ENCODE peak calls at places on chromosomes 7 and 10, in eight cellular contexts. C is heart left ventricle, D is sigmoid colon, H is GM23248, W is Peyer's patch, S is uterus, R is OCI-LY7, E is psoas muscle. Q is an unnamed sample.

GRCh38 chr7:101880536-101881443 is 63.4 kb downstream of the CUX1 start:
- DNase-seq in S (peak), D (no peak), C (no peak), H (peak), W (no peak), E (no peak), R (no peak), Q (no peak)

GRCh38 chr10:48603421-48604038 is 1.3 kb downstream of the ARHGAP22 start:
- DNase-seq in C (no peak), S (no peak), R (no peak), E (no peak), H (peak), W (no peak), D (peak), Q (no peak)

GRCh38 chr10:75451927-75452326 is 20.5 kb downstream of the LRMDA start:
- DNase-seq in E (no peak), S (no peak), R (no peak), C (no peak), D (no peak), H (no peak), W (no peak), Q (no peak)

GRCh38 chr7:27184342-27185012 is 555 bp downstream of the HOXA11 start:
- DNase-seq in W (no peak), E (no peak), D (peak), S (peak), C (no peak), H (peak), R (no peak), Q (no peak)

GRCh38 chr10:29379208-29379607 is 90.3 kb downstream of the LYZL1 start:
- DNase-seq in D (no peak), W (no peak), H (no peak), R (no peak), E (no peak), C (no peak), S (no peak), Q (no peak)

GRCh38 chr10:78626471-78626870 is 442.3 kb upstream of the ZMIZ1 start:
- DNase-seq in W (no peak), C (no peak), R (no peak), D (no peak), E (no peak), S (no peak), H (no peak), Q (no peak)

GRCh38 chr10:127872871-127873600 is 19.7 kb downstream of the CLRN3 start:
- DNase-seq in H (no peak), D (no peak), E (no peak), C (no peak), R (no peak), W (peak), S (no peak), Q (no peak)

GRCh38 chr10:122149138-122149606 is 121.9 kb upstream of the BTBD16 start:
- DNase-seq in W (no peak), E (peak), D (peak), H (no peak), R (no peak), C (peak), S (peak), Q (no peak)

GRCh38 chr7:69770613-69771012 is 172.3 kb downstream of the AUTS2 start:
- DNase-seq in E (no peak), H (no peak), C (no peak), W (no peak), R (peak), D (no peak), S (no peak), Q (no peak)

GRCh38 chr10:110498982-110499795 is 1.5 kb downstream of the DUSP5 start:
- DNase-seq in R (peak), C (peak), D (no peak), W (peak), S (peak), E (no peak), H (peak), Q (peak)

GRCh38 chr7:148042935-148043334 is 547.6 kb upstream of the C7orf33 start:
- DNase-seq in E (no peak), H (no peak), R (no peak), W (no peak), D (no peak), C (no peak), S (no peak), Q (no peak)

GRCh38 chr10:30454744-30455498 is 20.9 kb downstream of the MAP3K8 start:
- DNase-seq in H (peak), R (no peak), E (no peak), W (no peak), D (no peak), C (no peak), S (no peak), Q (no peak)

GRCh38 chr10:101258179-101258885 is 29.1 kb upstream of the LBX1 start:
- DNase-seq in S (no peak), R (peak), D (no peak), E (no peak), H (no peak), W (no peak), C (no peak), Q (no peak)

GRCh38 chr10:127151541-127151940 is 44.9 kb downstream of the INSYN2A start:
- DNase-seq in E (no peak), C (no peak), R (no peak), D (no peak), W (no peak), S (no peak), H (peak), Q (no peak)

GRCh38 chr7:47447621-47448349 is 134.1 kb downstream of the TNS3 start:
- DNase-seq in D (no peak), S (no peak), R (no peak), C (no peak), E (no peak), W (no peak), H (no peak), Q (no peak)
- H3K27ac ChIP-seq in D (no peak), S (no peak), R (no peak), C (no peak), E (peak), W (no peak), H (no peak), Q (no peak)

GRCh38 chr10:88975377-88975720 is 15.2 kb upstream of the FAS start:
- DNase-seq in E (no peak), C (no peak), H (peak), R (no peak), S (no peak), D (no peak), W (no peak), Q (no peak)
- H3K4me3 ChIP-seq in E (peak), C (peak), H (peak), R (peak), S (peak), D (peak), W (peak), Q (peak)

GRCh38 chr10:91024541-91024940 is 103.7 kb upstream of the ANKRD1 start:
- DNase-seq in H (no peak), E (no peak), D (no peak), C (no peak), S (no peak), W (no peak), R (no peak), Q (no peak)
- H3K27ac ChIP-seq in H (no peak), E (no peak), D (peak), C (peak), S (no peak), W (no peak), R (no peak), Q (no peak)

DNA sequence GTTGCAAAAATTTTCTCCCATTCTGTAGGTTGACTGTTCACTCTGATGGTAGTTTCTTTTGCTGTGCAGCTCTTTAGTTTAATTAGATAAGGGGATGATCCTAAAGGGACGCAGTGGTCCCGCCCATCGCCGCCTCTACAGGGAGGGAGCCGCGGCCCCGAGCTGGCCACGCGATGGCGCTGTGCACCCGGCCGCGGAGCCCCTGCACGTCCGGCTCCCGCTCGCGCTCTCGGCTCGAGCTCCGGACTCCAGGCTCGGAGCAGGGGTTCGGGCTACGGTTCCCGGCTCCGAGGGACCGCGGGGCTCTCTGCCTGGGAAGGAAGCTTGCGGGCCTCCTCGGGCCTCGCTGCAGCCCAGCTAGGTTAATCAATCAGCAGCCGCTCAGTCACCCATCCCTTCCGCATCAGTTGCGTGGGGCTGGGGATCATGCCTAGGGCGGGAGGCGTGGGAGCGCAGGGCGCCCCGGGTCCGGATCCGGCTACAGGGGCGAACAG is 97.8 kb downstream of the WDR11 start:
- DNase-seq in C (peak), E (peak), D (peak), S (no peak), R (peak), W (no peak), H (peak), Q (peak)
- H3K4me3 ChIP-seq in C (peak), E (peak), D (peak), S (no peak), R (peak), W (peak), H (peak), Q (peak)

GRCh38 chr7:94142281-94142680 is 138.1 kb upstream of the BET1 start:
- DNase-seq in S (no peak), D (no peak), R (no peak), W (no peak), C (peak), E (no peak), H (no peak), Q (no peak)
- H3K27ac ChIP-seq in S (no peak), D (no peak), R (no peak), W (no peak), C (no peak), E (no peak), H (no peak), Q (no peak)

GRCh38 chr10:116099031-116099430 is 174.0 kb downstream of the GFRA1 start:
- DNase-seq in R (no peak), D (no peak), C (no peak), E (no peak), S (no peak), W (no peak), H (peak), Q (no peak)

GRCh38 chr10:116097239-116097751 is 175.7 kb downstream of the GFRA1 start:
- DNase-seq in D (no peak), S (no peak), H (no peak), R (no peak), C (no peak), W (no peak), E (no peak), Q (no peak)

GRCh38 chr10:116096501-116096900 is 176.5 kb downstream of the GFRA1 start:
- DNase-seq in W (no peak), S (no peak), E (no peak), R (no peak), D (no peak), H (no peak), C (no peak), Q (no peak)

GRCh38 chr10:116101616-116102015 is 171.4 kb downstream of the GFRA1 start:
- DNase-seq in E (no peak), S (no peak), D (no peak), H (peak), C (no peak), R (no peak), W (no peak), Q (no peak)

DNA sequence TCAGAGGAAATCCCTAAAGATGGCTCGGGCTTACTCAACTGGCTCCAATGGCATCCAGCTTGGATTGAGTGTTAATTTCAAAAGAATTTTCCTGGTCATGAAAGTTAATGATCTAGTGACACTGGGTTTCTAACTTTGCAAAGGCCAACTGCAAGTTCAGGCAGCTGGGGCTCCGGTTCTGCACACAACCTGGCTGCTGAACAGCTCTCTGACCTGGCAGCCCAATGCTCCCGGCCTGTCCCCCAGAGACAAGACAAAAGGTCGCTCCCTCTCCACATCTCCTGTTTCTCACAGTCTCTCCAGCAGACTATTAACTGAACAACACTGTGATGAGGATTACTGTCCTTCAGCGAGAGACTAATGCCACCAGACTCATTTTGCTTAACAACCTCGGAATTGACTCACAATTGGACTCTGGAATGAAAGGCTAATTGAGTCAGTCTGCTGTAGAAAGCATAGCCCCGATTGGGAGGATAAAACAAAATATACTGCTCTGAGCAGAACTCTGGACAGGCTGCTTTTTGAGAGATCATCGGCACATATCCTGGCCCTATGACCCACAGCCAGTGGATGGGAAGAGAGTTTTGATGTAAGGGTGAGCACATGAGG is 174.5 kb downstream of the GFRA1 start:
- DNase-seq in E (peak), H (peak), D (no peak), W (no peak), C (no peak), R (no peak), S (no peak), Q (no peak)
- H3K4me3 ChIP-seq in E (no peak), H (no peak), D (no peak), W (no peak), C (no peak), R (no peak), S (no peak), Q (no peak)

GRCh38 chr10:12950583-12951128 is 50.9 kb downstream of the CCDC3 start:
- DNase-seq in S (no peak), C (no peak), D (no peak), R (no peak), W (no peak), H (no peak), E (no peak), Q (no peak)
- H3K27ac ChIP-seq in S (no peak), C (no peak), D (no peak), R (no peak), W (no peak), H (no peak), E (no peak), Q (no peak)

Q was measured in CD8-positive, alpha-beta memory T cell.